ENCODE peak calls at places on chromosomes 1 and 21, in six cellular contexts. D is neural progenitor cell, P is heart right ventricle, W is fibroblast of villous mesenchyme, V is thoracic aorta, C is AG09319. S is an unnamed sample.
A peak's percentile ranks its signal among the peaks of the same experiment; 100 is the strongest.

GRCh38 chr1:69836961-69837636 is 269.4 kb downstream of the LRRC7 start:
- DNase-seq in D (no peak), V (no peak), C (no peak), P (no peak), W (no peak), S (peak; percentile 27)

GRCh38 chr1:21369905-21370304 is 70.0 kb upstream of the NBPF3 start:
- DNase-seq in D (no peak), C (no peak), V (no peak), P (no peak), W (no peak), S (no peak)

GRCh38 chr1:8015036-8015808 is 10.9 kb downstream of the ERRFI1 start:
- DNase-seq in P (peak; percentile 78), C (peak; percentile 73), D (peak; percentile 78), W (peak; percentile 85), V (no peak), S (peak; percentile 93)

GRCh38 chr1:239841635-239842034 is 250.0 kb upstream of the FMN2 start:
- DNase-seq in C (no peak), D (no peak), V (no peak), W (no peak), P (no peak), S (no peak)

GRCh38 chr1:232440325-232441059 is 189.4 kb downstream of the SIPA1L2 start:
- DNase-seq in W (no peak), V (no peak), D (no peak), P (no peak), C (no peak), S (no peak)

GRCh38 chr1:215567491-215568286 is 585 bp downstream of the KCTD3 start:
- DNase-seq in V (no peak), P (peak; percentile 24), W (peak; percentile 61), D (peak; percentile 73), C (no peak), S (peak; percentile 62)

GRCh38 chr1:87820667-87821066 is 492.0 kb downstream of the LMO4 start:
- DNase-seq in W (no peak), V (no peak), P (no peak), D (peak; percentile 45), C (no peak), S (no peak)

GRCh38 chr1:198162091-198162767 is 5.4 kb downstream of the NEK7 start:
- DNase-seq in D (no peak), V (no peak), W (no peak), P (no peak), C (no peak), S (no peak)

GRCh38 chr1:155691992-155692528 is 3.2 kb downstream of the DAP3 start:
- DNase-seq in D (no peak), C (no peak), V (no peak), W (no peak), P (no peak), S (no peak)

GRCh38 chr1:202133016-202133415 is 10.3 kb downstream of the GPR37L1 start:
- DNase-seq in P (no peak), C (no peak), V (no peak), D (no peak), W (no peak), S (no peak)

GRCh38 chr1:59431566-59432294 is 134.8 kb downstream of the FGGY start:
- DNase-seq in P (no peak), W (no peak), C (no peak), V (no peak), D (no peak), S (no peak)

GRCh38 chr1:61497013-61497412 is 227.9 kb downstream of the TM2D1 start:
- DNase-seq in P (no peak), W (no peak), D (no peak), V (no peak), C (no peak), S (no peak)

GRCh38 chr21:36773111-36773510 is 74.2 kb downstream of the SIM2 start:
- DNase-seq in P (peak; percentile 79), D (no peak), W (peak; percentile 86), V (peak; percentile 46), C (peak; percentile 57), S (peak; percentile 85)

GRCh38 chr1:177355575-177355974 is 184.8 kb downstream of the BRINP2 start:
- DNase-seq in D (peak; percentile 50), V (no peak), C (no peak), P (no peak), W (peak; percentile 30), S (peak; percentile 58)

GRCh38 chr1:117527566-117528102 is 78.2 kb upstream of the TENT5C start:
- DNase-seq in P (no peak), C (no peak), D (no peak), V (no peak), W (peak; percentile 17), S (peak; percentile 38)

GRCh38 chr1:47189844-47190562 is at the start of gene PDZK1IP1:
- DNase-seq in C (peak; percentile 47), P (peak; percentile 54), D (peak; percentile 67), W (peak; percentile 23), V (peak; percentile 89), S (peak; percentile 85)

GRCh38 chr1:18751425-18751824 is 108.0 kb downstream of the TAS1R2 start:
- DNase-seq in V (no peak), P (no peak), D (no peak), W (no peak), C (no peak), S (no peak)
- TF ChIP-seq CTCF in V (no peak), P (no peak), D (no peak), W (no peak), C (no peak), S (no peak)

DNA sequence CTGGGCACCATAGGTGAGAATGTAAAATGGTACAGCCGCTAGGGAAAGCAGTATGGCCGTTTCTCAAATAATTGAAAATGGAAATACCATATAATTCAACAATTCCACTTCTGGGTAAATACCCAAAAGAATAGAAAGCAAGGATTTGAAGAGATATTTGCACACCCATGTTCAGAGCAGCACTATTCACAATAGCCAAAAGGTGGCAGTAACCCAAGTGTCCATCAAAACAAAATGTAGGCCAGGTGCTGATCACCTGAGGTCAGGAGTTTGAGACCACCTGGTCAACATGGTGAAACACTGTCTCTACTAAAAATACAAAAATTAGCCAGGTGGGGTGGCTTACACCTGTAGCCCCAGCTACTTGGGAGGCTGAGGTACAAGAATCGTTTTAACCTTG is 62.1 kb downstream of the OLIG1 start:
- DNase-seq in D (no peak), W (no peak), C (no peak), V (no peak), P (no peak), S (no peak)
- TF ChIP-seq CTCF in D (peak; percentile 34), W (no peak), C (no peak), V (no peak), P (no peak), S (peak; percentile 22)

DNA sequence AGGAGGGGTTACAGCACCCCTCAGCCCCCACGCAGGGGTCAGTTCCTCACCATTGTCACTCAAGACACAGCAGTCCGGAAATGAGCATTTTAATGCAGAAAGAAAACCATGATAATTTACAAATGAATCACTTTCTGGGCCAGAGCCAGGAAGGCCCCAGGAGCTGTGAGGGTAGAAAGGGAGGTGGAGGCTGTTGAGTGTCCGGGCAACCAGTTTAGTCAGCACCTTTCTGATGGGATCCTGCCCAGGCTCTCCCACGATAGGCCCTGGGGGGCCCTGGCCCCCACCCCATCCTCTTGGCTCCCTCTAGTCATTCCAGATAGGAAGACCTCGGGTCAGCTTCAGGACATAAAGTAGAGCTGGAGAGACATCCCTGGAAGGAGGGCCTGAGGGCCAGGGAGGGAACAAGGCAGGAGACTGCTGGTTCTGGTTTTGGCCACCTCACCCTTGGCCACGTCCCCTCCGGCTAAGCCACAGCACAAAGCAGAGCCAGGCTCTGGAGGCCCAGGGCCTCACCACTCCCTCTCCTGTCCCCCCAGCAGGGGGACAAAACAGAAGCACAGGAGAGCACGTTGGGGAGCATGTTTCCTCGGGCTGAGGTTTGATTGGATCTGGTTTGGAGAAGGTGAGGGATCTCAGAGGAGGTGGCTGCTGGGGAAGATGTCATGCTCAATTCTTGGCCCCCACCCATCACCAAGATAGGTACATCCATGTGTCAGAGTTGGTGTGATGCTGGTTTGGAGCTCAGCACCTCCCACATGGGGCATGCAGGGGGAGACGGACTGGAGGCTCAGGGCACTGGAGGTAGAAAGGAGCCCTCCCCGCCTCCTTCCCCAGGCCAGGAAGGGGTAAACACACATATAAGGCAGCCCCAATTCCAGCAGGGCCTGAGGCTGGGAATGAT is 20.6 kb downstream of the ETNK2 start:
- DNase-seq in C (peak; percentile 47), P (no peak), W (peak; percentile 86), V (no peak), D (no peak), S (peak; percentile 88)
- TF ChIP-seq CTCF in C (peak; percentile 17), P (no peak), W (peak; percentile 28), V (no peak), D (no peak), S (peak; percentile 32)

GRCh38 chr1:145720556-145720877 is 1.2 kb downstream of the CD160 start:
- DNase-seq in W (peak; percentile 39), C (peak; percentile 20), D (no peak), V (no peak), P (no peak), S (peak; percentile 30)
- TF ChIP-seq CTCF in W (no peak), C (no peak), D (no peak), V (no peak), P (no peak), S (no peak)